ENCODE peak calls at places on chromosome 11, in four cellular contexts. One of them, this sample, is unnamed.

GRCh38 chr11:83511646-83512045 is 225.5 kb upstream of the CCDC90B start:
- DNase-seq in endothelial cell: no peak
- DNase-seq in GM12865: no peak
- DNase-seq in activated naive CD8-positive, alpha-beta T cell treated with anti-CD3 and anti-CD28 coated beads for 36 hours: no peak
- DNase-seq in this sample: peak

GRCh38 chr11:100869328-100869727 is 182.2 kb downstream of the ARHGAP42 start:
- DNase-seq in GM12865: no peak
- DNase-seq in activated naive CD8-positive, alpha-beta T cell treated with anti-CD3 and anti-CD28 coated beads for 36 hours: no peak
- DNase-seq in endothelial cell: no peak
- DNase-seq in this sample: no peak

GRCh38 chr11:57499413-57499982 is 16.0 kb downstream of the SLC43A1 start:
- DNase-seq in activated naive CD8-positive, alpha-beta T cell treated with anti-CD3 and anti-CD28 coated beads for 36 hours: peak
- DNase-seq in GM12865: peak
- DNase-seq in endothelial cell: peak
- DNase-seq in this sample: peak

GRCh38 chr11:112128483-112129121 is 35.3 kb downstream of the IL18 start:
- DNase-seq in GM12865: no peak
- DNase-seq in endothelial cell: no peak
- DNase-seq in activated naive CD8-positive, alpha-beta T cell treated with anti-CD3 and anti-CD28 coated beads for 36 hours: no peak
- DNase-seq in this sample: no peak

GRCh38 chr11:72643547-72643946 is 30.7 kb downstream of the PDE2A start:
- DNase-seq in activated naive CD8-positive, alpha-beta T cell treated with anti-CD3 and anti-CD28 coated beads for 36 hours: peak
- DNase-seq in endothelial cell: no peak
- DNase-seq in GM12865: no peak
- DNase-seq in this sample: no peak

GRCh38 chr11:9071694-9072093 is 19.7 kb downstream of the SCUBE2 start:
- DNase-seq in GM12865: no peak
- DNase-seq in activated naive CD8-positive, alpha-beta T cell treated with anti-CD3 and anti-CD28 coated beads for 36 hours: no peak
- DNase-seq in endothelial cell: no peak
- DNase-seq in this sample: no peak

GRCh38 chr11:59787816-59788215 is 22.8 kb downstream of the MRPL16 start:
- DNase-seq in endothelial cell: peak
- DNase-seq in GM12865: no peak
- DNase-seq in activated naive CD8-positive, alpha-beta T cell treated with anti-CD3 and anti-CD28 coated beads for 36 hours: no peak
- DNase-seq in this sample: no peak

GRCh38 chr11:46120361-46120710 is 918 bp downstream of the PHF21A start:
- DNase-seq in activated naive CD8-positive, alpha-beta T cell treated with anti-CD3 and anti-CD28 coated beads for 36 hours: peak
- DNase-seq in endothelial cell: peak
- DNase-seq in GM12865: no peak
- DNase-seq in this sample: no peak

GRCh38 chr11:31798057-31799035 is 12.8 kb downstream of the PAX6 start:
- DNase-seq in endothelial cell: peak
- DNase-seq in activated naive CD8-positive, alpha-beta T cell treated with anti-CD3 and anti-CD28 coated beads for 36 hours: no peak
- DNase-seq in GM12865: peak
- DNase-seq in this sample: no peak

GRCh38 chr11:76459299-76459698 is 14.5 kb downstream of the EMSY start:
- DNase-seq in activated naive CD8-positive, alpha-beta T cell treated with anti-CD3 and anti-CD28 coated beads for 36 hours: no peak
- DNase-seq in endothelial cell: no peak
- DNase-seq in GM12865: no peak
- DNase-seq in this sample: no peak

GRCh38 chr11:63876616-63877015 is 37.7 kb downstream of the MARK2 start:
- DNase-seq in endothelial cell: no peak
- DNase-seq in GM12865: no peak
- DNase-seq in activated naive CD8-positive, alpha-beta T cell treated with anti-CD3 and anti-CD28 coated beads for 36 hours: no peak
- DNase-seq in this sample: no peak

GRCh38 chr11:67027483-67027930 is 4.6 kb downstream of the SYT12 start:
- DNase-seq in GM12865: peak
- DNase-seq in endothelial cell: no peak
- DNase-seq in activated naive CD8-positive, alpha-beta T cell treated with anti-CD3 and anti-CD28 coated beads for 36 hours: no peak
- DNase-seq in this sample: no peak

GRCh38 chr11:1531418-1531817 is 40.7 kb downstream of the DUSP8 start:
- DNase-seq in GM12865: no peak
- DNase-seq in activated naive CD8-positive, alpha-beta T cell treated with anti-CD3 and anti-CD28 coated beads for 36 hours: no peak
- DNase-seq in endothelial cell: no peak
- DNase-seq in this sample: no peak

GRCh38 chr11:10674991-10675440 is 18.5 kb downstream of the IRAG1 start:
- DNase-seq in GM12865: no peak
- DNase-seq in endothelial cell: no peak
- DNase-seq in activated naive CD8-positive, alpha-beta T cell treated with anti-CD3 and anti-CD28 coated beads for 36 hours: no peak
- DNase-seq in this sample: no peak

GRCh38 chr11:103806130-103806900 is 230.1 kb upstream of the DDI1 start:
- DNase-seq in GM12865: peak
- DNase-seq in endothelial cell: no peak
- DNase-seq in activated naive CD8-positive, alpha-beta T cell treated with anti-CD3 and anti-CD28 coated beads for 36 hours: no peak
- DNase-seq in this sample: no peak

GRCh38 chr11:131917634-131918384 is 547.4 kb downstream of the NTM start:
- DNase-seq in GM12865: no peak
- DNase-seq in activated naive CD8-positive, alpha-beta T cell treated with anti-CD3 and anti-CD28 coated beads for 36 hours: no peak
- DNase-seq in endothelial cell: no peak
- DNase-seq in this sample: no peak

GRCh38 chr11:93905384-93905783 is 55.0 kb upstream of the VSTM5 start:
- DNase-seq in activated naive CD8-positive, alpha-beta T cell treated with anti-CD3 and anti-CD28 coated beads for 36 hours: no peak
- DNase-seq in GM12865: no peak
- DNase-seq in endothelial cell: no peak
- DNase-seq in this sample: no peak

GRCh38 chr11:26992031-26992541 is 1.8 kb upstream of the FIBIN start:
- DNase-seq in endothelial cell: no peak
- DNase-seq in GM12865: no peak
- DNase-seq in activated naive CD8-positive, alpha-beta T cell treated with anti-CD3 and anti-CD28 coated beads for 36 hours: no peak
- DNase-seq in this sample: no peak

GRCh38 chr11:88320149-88320559 is 17.4 kb downstream of the CTSC start:
- DNase-seq in GM12865: no peak
- DNase-seq in activated naive CD8-positive, alpha-beta T cell treated with anti-CD3 and anti-CD28 coated beads for 36 hours: no peak
- DNase-seq in endothelial cell: no peak
- DNase-seq in this sample: no peak

GRCh38 chr11:34650528-34650927 is 29.6 kb downstream of the EHF start:
- DNase-seq in endothelial cell: no peak
- DNase-seq in activated naive CD8-positive, alpha-beta T cell treated with anti-CD3 and anti-CD28 coated beads for 36 hours: peak
- DNase-seq in GM12865: peak
- DNase-seq in this sample: no peak

GRCh38 chr11:132258865-132259264 is 888.5 kb downstream of the NTM start:
- DNase-seq in GM12865: no peak
- DNase-seq in activated naive CD8-positive, alpha-beta T cell treated with anti-CD3 and anti-CD28 coated beads for 36 hours: no peak
- DNase-seq in endothelial cell: no peak
- DNase-seq in this sample: no peak

GRCh38 chr11:17700991-17701390 is 18.4 kb upstream of the MYOD1 start:
- DNase-seq in GM12865: no peak
- DNase-seq in activated naive CD8-positive, alpha-beta T cell treated with anti-CD3 and anti-CD28 coated beads for 36 hours: no peak
- DNase-seq in endothelial cell: no peak
- DNase-seq in this sample: no peak

GRCh38 chr11:75346912-75347647 is 4.4 kb downstream of the ARRB1 start:
- DNase-seq in endothelial cell: no peak
- DNase-seq in GM12865: no peak
- DNase-seq in activated naive CD8-positive, alpha-beta T cell treated with anti-CD3 and anti-CD28 coated beads for 36 hours: no peak
- DNase-seq in this sample: no peak

GRCh38 chr11:104093426-104094280 is 57.2 kb downstream of the DDI1 start:
- DNase-seq in activated naive CD8-positive, alpha-beta T cell treated with anti-CD3 and anti-CD28 coated beads for 36 hours: no peak
- DNase-seq in GM12865: no peak
- DNase-seq in endothelial cell: no peak
- DNase-seq in this sample: no peak

GRCh38 chr11:83493034-83493433 is 206.9 kb upstream of the CCDC90B start:
- DNase-seq in activated naive CD8-positive, alpha-beta T cell treated with anti-CD3 and anti-CD28 coated beads for 36 hours: no peak
- DNase-seq in endothelial cell: no peak
- DNase-seq in GM12865: no peak
- DNase-seq in this sample: no peak

GRCh38 chr11:131977231-131977630 is 606.8 kb downstream of the NTM start:
- DNase-seq in activated naive CD8-positive, alpha-beta T cell treated with anti-CD3 and anti-CD28 coated beads for 36 hours: no peak
- DNase-seq in GM12865: no peak
- DNase-seq in endothelial cell: no peak
- DNase-seq in this sample: no peak

GRCh38 chr11:8649361-8649760 is 33.1 kb downstream of the TRIM66 start:
- DNase-seq in GM12865: no peak
- DNase-seq in endothelial cell: no peak
- DNase-seq in activated naive CD8-positive, alpha-beta T cell treated with anti-CD3 and anti-CD28 coated beads for 36 hours: no peak
- DNase-seq in this sample: no peak

GRCh38 chr11:70270877-70271634 is 566 bp downstream of the PPFIA1 start:
- DNase-seq in GM12865: peak
- DNase-seq in activated naive CD8-positive, alpha-beta T cell treated with anti-CD3 and anti-CD28 coated beads for 36 hours: peak
- DNase-seq in endothelial cell: peak
- DNase-seq in this sample: peak

GRCh38 chr11:20015529-20016427 is 144.5 kb downstream of the DBX1 start:
- DNase-seq in activated naive CD8-positive, alpha-beta T cell treated with anti-CD3 and anti-CD28 coated beads for 36 hours: no peak
- DNase-seq in endothelial cell: no peak
- DNase-seq in GM12865: no peak
- DNase-seq in this sample: no peak

GRCh38 chr11:58057481-58057880 is 26.7 kb downstream of the OR6Q1 start:
- DNase-seq in endothelial cell: no peak
- DNase-seq in GM12865: no peak
- DNase-seq in activated naive CD8-positive, alpha-beta T cell treated with anti-CD3 and anti-CD28 coated beads for 36 hours: no peak
- DNase-seq in this sample: no peak

GRCh38 chr11:45432100-45432499 is 146.0 kb upstream of the SYT13 start:
- DNase-seq in endothelial cell: no peak
- DNase-seq in GM12865: no peak
- DNase-seq in activated naive CD8-positive, alpha-beta T cell treated with anti-CD3 and anti-CD28 coated beads for 36 hours: no peak
- DNase-seq in this sample: no peak

GRCh38 chr11:7019500-7020182 is 505 bp downstream of the ZNF214 start:
- DNase-seq in GM12865: peak
- DNase-seq in endothelial cell: peak
- DNase-seq in activated naive CD8-positive, alpha-beta T cell treated with anti-CD3 and anti-CD28 coated beads for 36 hours: no peak
- DNase-seq in this sample: no peak

GRCh38 chr11:80698646-80699045 is 1257.8 kb upstream of the TENM4 start:
- DNase-seq in activated naive CD8-positive, alpha-beta T cell treated with anti-CD3 and anti-CD28 coated beads for 36 hours: no peak
- DNase-seq in GM12865: no peak
- DNase-seq in endothelial cell: no peak
- DNase-seq in this sample: no peak